ENCODE peak calls at places on chromosomes 16 and 17, in five cellular contexts. One of them, this sample, is unnamed.

GRCh38 chr16:4320030-4320429 is 4.2 kb downstream of the GLIS2 start:
- DNase-seq in lower lobe of right lung: no peak
- DNase-seq in T-helper 9 cell: no peak
- DNase-seq in mucosa of gallbladder: no peak
- DNase-seq in GF-D8: no peak
- DNase-seq in this sample: peak

GRCh38 chr16:54165174-54165911 is 121.2 kb downstream of the IRX3 start:
- DNase-seq in GF-D8: no peak
- DNase-seq in mucosa of gallbladder: no peak
- DNase-seq in lower lobe of right lung: no peak
- DNase-seq in T-helper 9 cell: no peak
- DNase-seq in this sample: no peak

GRCh38 chr16:85420501-85421337 is 192.4 kb upstream of the GSE1 start:
- DNase-seq in lower lobe of right lung: peak
- DNase-seq in GF-D8: peak
- DNase-seq in mucosa of gallbladder: no peak
- DNase-seq in T-helper 9 cell: peak
- DNase-seq in this sample: peak

GRCh38 chr16:88769617-88770458 is 15.2 kb downstream of the PIEZO1 start:
- DNase-seq in T-helper 9 cell: no peak
- DNase-seq in lower lobe of right lung: peak
- DNase-seq in mucosa of gallbladder: no peak
- DNase-seq in GF-D8: peak
- DNase-seq in this sample: no peak

GRCh38 chr16:77919761-77920415 is 102.5 kb upstream of the CLEC3A start:
- DNase-seq in T-helper 9 cell: no peak
- DNase-seq in mucosa of gallbladder: no peak
- DNase-seq in GF-D8: no peak
- DNase-seq in lower lobe of right lung: no peak
- DNase-seq in this sample: no peak

GRCh38 chr16:61030616-61031015 is 1005.6 kb downstream of the CDH8 start:
- DNase-seq in GF-D8: no peak
- DNase-seq in lower lobe of right lung: no peak
- DNase-seq in T-helper 9 cell: no peak
- DNase-seq in mucosa of gallbladder: no peak
- DNase-seq in this sample: no peak

GRCh38 chr16:13298676-13299075 is 397.3 kb downstream of the SHISA9 start:
- DNase-seq in GF-D8: no peak
- DNase-seq in lower lobe of right lung: no peak
- DNase-seq in T-helper 9 cell: no peak
- DNase-seq in mucosa of gallbladder: no peak
- DNase-seq in this sample: no peak

GRCh38 chr17:40857535-40857934 is 9.5 kb downstream of the KRT12 start:
- DNase-seq in mucosa of gallbladder: no peak
- DNase-seq in lower lobe of right lung: no peak
- DNase-seq in T-helper 9 cell: no peak
- DNase-seq in GF-D8: no peak
- DNase-seq in this sample: no peak

GRCh38 chr16:50835358-50836060 is 93.6 kb downstream of the CYLD start:
- DNase-seq in lower lobe of right lung: no peak
- DNase-seq in T-helper 9 cell: no peak
- DNase-seq in GF-D8: no peak
- DNase-seq in mucosa of gallbladder: no peak
- DNase-seq in this sample: no peak

GRCh38 chr17:83201206-83202001 is 122.0 kb downstream of the METRNL start:
- DNase-seq in lower lobe of right lung: peak
- DNase-seq in GF-D8: no peak
- DNase-seq in mucosa of gallbladder: no peak
- DNase-seq in T-helper 9 cell: no peak
- DNase-seq in this sample: no peak

GRCh38 chr16:88461291-88462269 is 8.5 kb downstream of the ZFPM1 start:
- DNase-seq in mucosa of gallbladder: no peak
- DNase-seq in GF-D8: no peak
- DNase-seq in lower lobe of right lung: no peak
- DNase-seq in T-helper 9 cell: no peak
- DNase-seq in this sample: no peak

GRCh38 chr16:89201467-89202377 is 1.4 kb upstream of the SLC22A31 start:
- DNase-seq in mucosa of gallbladder: peak
- DNase-seq in lower lobe of right lung: peak
- DNase-seq in GF-D8: no peak
- DNase-seq in T-helper 9 cell: peak
- DNase-seq in this sample: peak

GRCh38 chr17:77875881-77876509 is 82.5 kb upstream of the TNRC6C start:
- DNase-seq in GF-D8: no peak
- DNase-seq in T-helper 9 cell: no peak
- DNase-seq in lower lobe of right lung: peak
- DNase-seq in mucosa of gallbladder: no peak
- DNase-seq in this sample: no peak

GRCh38 chr17:77209330-77209748 is 68.6 kb downstream of the SEC14L1 start:
- DNase-seq in mucosa of gallbladder: no peak
- DNase-seq in T-helper 9 cell: no peak
- DNase-seq in GF-D8: no peak
- DNase-seq in lower lobe of right lung: no peak
- DNase-seq in this sample: no peak

GRCh38 chr17:1793447-1793806 is 31.6 kb downstream of the SERPINF1 start:
- DNase-seq in T-helper 9 cell: no peak
- DNase-seq in GF-D8: no peak
- DNase-seq in lower lobe of right lung: no peak
- DNase-seq in mucosa of gallbladder: no peak
- DNase-seq in this sample: no peak

GRCh38 chr16:25151996-25152395 is 40.5 kb downstream of the LCMT1 start:
- DNase-seq in GF-D8: no peak
- DNase-seq in lower lobe of right lung: no peak
- DNase-seq in T-helper 9 cell: no peak
- DNase-seq in mucosa of gallbladder: no peak
- DNase-seq in this sample: no peak

GRCh38 chr16:2233872-2234812 is 2.1 kb upstream of the DNASE1L2 start:
- DNase-seq in mucosa of gallbladder: no peak
- DNase-seq in lower lobe of right lung: no peak
- DNase-seq in T-helper 9 cell: no peak
- DNase-seq in GF-D8: no peak
- DNase-seq in this sample: no peak

GRCh38 chr16:11301645-11302513 is 20.7 kb upstream of the PRM1 start:
- DNase-seq in mucosa of gallbladder: no peak
- DNase-seq in T-helper 9 cell: no peak
- DNase-seq in GF-D8: no peak
- DNase-seq in lower lobe of right lung: no peak
- DNase-seq in this sample: no peak

GRCh38 chr17:58317421-58318064 is 11.1 kb downstream of the TSPOAP1 start:
- DNase-seq in mucosa of gallbladder: no peak
- DNase-seq in T-helper 9 cell: peak
- DNase-seq in lower lobe of right lung: no peak
- DNase-seq in GF-D8: no peak
- DNase-seq in this sample: peak

GRCh38 chr17:4710693-4711634 is 532 bp downstream of the ARRB2 start:
- DNase-seq in T-helper 9 cell: peak
- DNase-seq in GF-D8: peak
- DNase-seq in mucosa of gallbladder: no peak
- DNase-seq in lower lobe of right lung: peak
- DNase-seq in this sample: no peak